ENCODE peak calls at places on chromosomes 16 and 17, in ten cellular contexts. O is neural progenitor cell; F is heart left ventricle; P is fibroblast of lung; A is A673; C is prostate gland; E is PC-3; S is CD4-positive, CD25-positive, alpha-beta regulatory T cell; U is tibial nerve; G is kidney epithelial cell. V is an unnamed sample.

GRCh38 chr17:43779145-43780125 is 658 bp upstream of the DUSP3 start:
- DNase-seq in A (peak; percentile 48), E (no peak), S (no peak), U (no peak), C (no peak), P (no peak), F (no peak), G (no peak), O (peak; percentile 56), V (no peak)

GRCh38 chr16:85663891-85664321 is 24.8 kb downstream of the GINS2 start:
- DNase-seq in A (no peak), U (no peak), G (no peak), O (no peak), C (no peak), E (no peak), P (no peak), S (no peak), F (no peak), V (no peak)

GRCh38 chr16:86096850-86097249 is 197.9 kb downstream of the IRF8 start:
- DNase-seq in F (no peak), P (no peak), C (no peak), G (no peak), A (no peak), O (no peak), S (no peak), E (no peak), U (no peak), V (no peak)

GRCh38 chr16:14333361-14333760 is 262.2 kb downstream of the MRTFB start:
- DNase-seq in G (no peak), U (no peak), S (no peak), A (no peak), O (no peak), E (no peak), F (no peak), C (no peak), P (no peak), V (no peak)

GRCh38 chr17:74742153-74742515 is 5.1 kb downstream of the RAB37 start:
- DNase-seq in P (no peak), E (peak; percentile 52), F (no peak), C (no peak), S (peak; percentile 92), U (no peak), O (no peak), A (no peak), G (no peak), V (no peak)

GRCh38 chr16:17359778-17360177 is 111.0 kb downstream of the XYLT1 start:
- DNase-seq in S (peak; percentile 67), C (no peak), U (no peak), E (no peak), F (no peak), P (peak; percentile 78), G (no peak), O (no peak), A (no peak), V (no peak)

GRCh38 chr17:71777048-71777638 is 343.7 kb upstream of the SOX9 start:
- DNase-seq in U (no peak), G (no peak), S (no peak), E (no peak), A (no peak), P (no peak), F (no peak), O (no peak), C (no peak), V (no peak)

GRCh38 chr16:59320657-59321056 is 586.5 kb upstream of the GOT2 start:
- DNase-seq in E (no peak), O (no peak), U (no peak), C (no peak), F (no peak), P (no peak), S (no peak), A (no peak), G (no peak), V (no peak)

GRCh38 chr17:5706835-5707234 is 122.5 kb upstream of the NLRP1 start:
- DNase-seq in F (peak; percentile 20), S (peak; percentile 58), U (peak; percentile 19), A (peak; percentile 64), O (peak; percentile 83), C (peak; percentile 15), E (peak; percentile 58), P (peak; percentile 40), G (no peak), V (peak; percentile 31)

GRCh38 chr16:1042776-1043349 is 29.7 kb upstream of the SSTR5 start:
- DNase-seq in O (no peak), G (no peak), P (no peak), F (no peak), S (peak; percentile 18), E (peak; percentile 7), U (no peak), C (no peak), A (peak; percentile 83), V (peak; percentile 76)

GRCh38 chr17:46001390-46002310 is 2.6 kb downstream of the STH start:
- DNase-seq in O (no peak), P (no peak), U (no peak), S (no peak), A (no peak), C (no peak), E (no peak), G (no peak), F (no peak), V (no peak)

GRCh38 chr16:55133654-55134053 is 190.3 kb upstream of the IRX6 start:
- DNase-seq in G (no peak), C (no peak), O (no peak), S (no peak), F (no peak), A (no peak), P (no peak), E (no peak), U (no peak), V (no peak)

GRCh38 chr17:263271-263670 is 81.8 kb upstream of the DOC2B start:
- DNase-seq in G (no peak), O (no peak), U (no peak), F (peak; percentile 1), S (no peak), P (no peak), C (no peak), A (no peak), E (no peak), V (no peak)

GRCh38 chr17:5699789-5700188 is 115.5 kb upstream of the NLRP1 start:
- DNase-seq in S (no peak), G (no peak), E (no peak), P (no peak), O (peak; percentile 42), C (no peak), A (no peak), F (no peak), U (no peak), V (no peak)

GRCh38 chr17:10380631-10381408 is 8.0 kb upstream of the MYH13 start:
- DNase-seq in A (peak; percentile 59), C (no peak), G (no peak), S (no peak), U (no peak), O (no peak), F (no peak), P (no peak), E (no peak), V (no peak)

GRCh38 chr17:51813784-51814174 is 344.7 kb downstream of the CA10 start:
- DNase-seq in G (no peak), F (no peak), E (no peak), P (no peak), A (no peak), U (no peak), S (no peak), C (no peak), O (no peak), V (no peak)

GRCh38 chr16:19127674-19128131 is 13.9 kb downstream of the ITPRIPL2 start:
- DNase-seq in E (no peak), A (no peak), C (no peak), O (no peak), U (no peak), G (no peak), S (no peak), P (no peak), F (no peak), V (no peak)
- H3K36me3 ChIP-seq in E (no peaks in the 10 kb centered on the region), A (no peaks in the 10 kb centered on the region), C (no peaks in the 10 kb centered on the region), O (no peaks in the 10 kb centered on the region), U (no peaks in the 10 kb centered on the region), G (no peaks in the 10 kb centered on the region), S (no peaks in the 10 kb centered on the region), P (no peaks in the 10 kb centered on the region), F (no peaks in the 10 kb centered on the region), V (no peaks in the 10 kb centered on the region)

DNA sequence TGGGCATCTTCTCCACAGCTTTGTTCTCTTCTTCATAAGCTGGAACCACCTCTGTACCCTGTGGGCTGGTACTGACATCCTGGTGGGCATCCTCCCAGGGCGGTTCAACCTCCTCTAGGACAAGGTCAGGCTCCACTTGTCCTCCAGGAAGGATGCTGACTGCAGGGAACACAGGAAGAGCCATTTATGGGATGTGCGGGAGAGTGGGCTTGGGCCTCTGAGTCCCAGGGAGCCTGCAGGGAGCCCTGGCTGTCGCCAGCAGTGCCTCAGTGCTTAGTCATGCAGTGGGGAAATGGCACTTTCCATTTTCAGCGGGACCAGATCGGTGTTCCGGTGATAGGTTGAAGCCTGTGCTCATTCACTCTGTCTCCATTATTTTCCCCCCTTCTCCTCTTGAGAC is 20.5 kb downstream of the CNGB1 start:
- DNase-seq in G (no peak), F (no peak), C (no peak), U (no peak), P (no peak), E (no peak), O (no peak), A (peak; percentile 65), S (no peak), V (no peak)
- H3K36me3 ChIP-seq in G (no peaks in the 10 kb centered on the region), F (no peaks in the 10 kb centered on the region), C (no peaks in the 10 kb centered on the region), U (no peaks in the 10 kb centered on the region), P (no peaks in the 10 kb centered on the region), E (no peaks in the 10 kb centered on the region), O (no peaks in the 10 kb centered on the region), A (no peaks in the 10 kb centered on the region), S (no peaks in the 10 kb centered on the region), V (no peaks in the 10 kb centered on the region)

DNA sequence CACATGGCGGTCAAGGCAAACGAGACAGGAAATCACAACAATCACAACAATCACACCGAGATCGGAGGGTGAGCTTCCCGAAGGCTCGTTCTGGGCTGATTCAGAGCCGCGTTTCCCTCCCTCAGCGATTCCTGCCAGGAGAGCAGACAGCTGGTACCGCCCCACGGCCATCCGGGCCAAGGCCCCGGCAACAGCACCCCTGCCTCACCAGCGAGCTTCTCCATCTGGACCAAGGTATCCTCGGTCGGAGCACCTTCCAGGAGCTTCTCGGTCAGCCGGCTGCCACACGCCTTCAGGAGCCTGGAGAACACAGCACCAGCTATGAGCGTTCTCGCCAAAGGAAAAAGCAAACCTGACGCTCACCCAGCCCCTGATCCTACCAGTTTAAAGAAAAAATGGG is 15.2 kb upstream of the PLD6 start:
- DNase-seq in F (no peak), E (no peak), S (no peak), A (no peak), U (no peak), O (no peak), P (no peak), G (no peak), C (no peak), V (no peak)
- H3K36me3 ChIP-seq in F (peaks cover 100% of the 10 kb centered on the region), E (peaks cover 67% of the 10 kb centered on the region), S (peaks cover 90% of the 10 kb centered on the region), A (peaks cover 62% of the 10 kb centered on the region), U (peaks cover 59% of the 10 kb centered on the region), O (no peaks in the 10 kb centered on the region), P (peaks cover 58% of the 10 kb centered on the region), G (peaks cover 5% of the 10 kb centered on the region), C (peaks cover 76% of the 10 kb centered on the region), V (peaks cover 5% of the 10 kb centered on the region)

DNA sequence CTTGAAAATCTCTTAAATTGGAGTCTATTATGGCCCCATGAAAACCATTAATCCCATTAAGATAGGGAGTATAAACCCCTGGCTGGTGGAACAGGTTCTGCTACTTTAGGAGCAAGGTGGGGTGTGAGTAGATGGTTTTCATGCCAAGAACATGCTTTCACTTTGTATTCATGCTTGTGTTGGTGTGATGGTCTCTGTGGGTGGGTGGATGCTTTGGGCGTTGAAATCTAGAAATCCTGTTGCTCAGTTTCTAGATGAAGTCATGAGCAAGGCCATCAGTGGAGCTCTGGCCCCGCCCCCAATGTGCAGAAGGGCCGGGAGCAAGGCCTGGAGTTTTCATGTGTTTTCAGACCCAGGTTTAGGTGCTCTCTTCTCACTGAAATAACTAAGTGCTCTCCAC is 20.1 kb downstream of the PLD6 start:
- DNase-seq in S (peak; percentile 85), F (no peak), E (peak; percentile 73), P (peak; percentile 24), A (no peak), O (no peak), C (peak; percentile 65), G (no peak), U (no peak), V (no peak)
- H3K36me3 ChIP-seq in S (peaks cover 50% of the 10 kb centered on the region), F (peaks cover 79% of the 10 kb centered on the region), E (peaks cover 79% of the 10 kb centered on the region), P (peaks cover 11% of the 10 kb centered on the region), A (peaks cover 37% of the 10 kb centered on the region), O (no peaks in the 10 kb centered on the region), C (no peaks in the 10 kb centered on the region), G (peaks cover 2% of the 10 kb centered on the region), U (peaks cover 8% of the 10 kb centered on the region), V (no peaks in the 10 kb centered on the region)